ENCODE peak calls at places on chromosomes 12 and 14, in six cellular contexts. P is psoas muscle; K is stimulated activated CD4-positive, alpha-beta T cell treated with anti-CD3 and anti-CD28 coated beads, Interleukin-2, amount 100 ng/mL, for 24 hours; O is amygdala; X is stimulated activated naive CD4-positive, alpha-beta T cell; B is NCI-H446. T is an unnamed sample.

GRCh38 chr14:20332386-20332945 is 613 bp downstream of the CCNB1IP1 start:
- DNase-seq in K (no peak), X (no peak), B (no peak), O (no peak), P (no peak), T (no peak)

GRCh38 chr12:89016970-89017778 is 335.1 kb downstream of the DUSP6 start:
- DNase-seq in B (peak; percentile 81), O (peak; percentile 9), X (no peak), K (peak; percentile 32), P (peak; percentile 15), T (peak; percentile 78)

GRCh38 chr12:49796606-49797451 is 31.4 kb downstream of the NCKAP5L start:
- DNase-seq in X (no peak), P (no peak), B (no peak), O (no peak), K (no peak), T (no peak)

GRCh38 chr12:101695698-101696097 is 1.7 kb upstream of the CHPT1 start:
- DNase-seq in X (no peak), K (no peak), P (no peak), O (no peak), B (no peak), T (no peak)

GRCh38 chr12:50390284-50390683 is 6.1 kb downstream of the FAM186A start:
- DNase-seq in P (no peak), O (no peak), K (no peak), B (no peak), X (no peak), T (peak; percentile 90)

GRCh38 chr14:99064262-99064954 is 207.6 kb downstream of the BCL11B start:
- DNase-seq in O (no peak), B (no peak), K (no peak), X (no peak), P (no peak), T (no peak)

GRCh38 chr14:43361766-43362165 is 1145.3 kb downstream of the FSCB start:
- DNase-seq in X (no peak), P (no peak), B (no peak), K (no peak), O (no peak), T (no peak)

GRCh38 chr12:65649126-65649525 is 175.2 kb upstream of the HMGA2 start:
- DNase-seq in P (no peak), O (no peak), K (no peak), B (no peak), X (no peak), T (peak; percentile 95)

GRCh38 chr14:76968621-76969063 is 59.9 kb downstream of the IRF2BPL start:
- DNase-seq in P (no peak), O (no peak), X (no peak), B (no peak), K (no peak), T (no peak)

GRCh38 chr12:44287545-44287944 is 451.7 kb downstream of the TMEM117 start:
- DNase-seq in X (no peak), K (no peak), P (no peak), O (no peak), B (no peak), T (no peak)

GRCh38 chr12:89363084-89363483 is 10.8 kb upstream of the DUSP6 start:
- DNase-seq in X (no peak), P (no peak), B (no peak), K (no peak), O (no peak), T (no peak)

GRCh38 chr14:61700104-61700886 is 5.0 kb downstream of the HIF1A start:
- DNase-seq in P (no peak), O (no peak), X (no peak), B (no peak), K (no peak), T (no peak)

GRCh38 chr14:73170686-73171085 is 34.4 kb downstream of the PSEN1 start:
- DNase-seq in P (no peak), K (no peak), B (no peak), O (no peak), X (no peak), T (no peak)

GRCh38 chr14:76644875-76645518 is 116.3 kb upstream of the VASH1 start:
- DNase-seq in X (no peak), B (peak; percentile 79), K (no peak), P (no peak), O (peak; percentile 8), T (peak; percentile 15)

GRCh38 chr14:37452323-37452722 is 142.7 kb downstream of the FOXA1 start:
- DNase-seq in K (no peak), X (no peak), B (no peak), O (no peak), P (no peak), T (no peak)

GRCh38 chr12:96198970-96199369 is 4.8 kb downstream of the ELK3 start:
- DNase-seq in B (no peak), O (no peak), K (no peak), X (no peak), P (no peak), T (peak; percentile 81)

GRCh38 chr12:123078114-123078465 is 72.8 kb downstream of the PITPNM2 start:
- DNase-seq in K (no peak), P (no peak), X (no peak), O (peak; percentile 30), B (peak; percentile 77), T (no peak)

GRCh38 chr14:77318006-77318553 is 2.6 kb downstream of the POMT2 start:
- DNase-seq in P (no peak), B (no peak), X (no peak), O (peak; percentile 18), K (no peak), T (no peak)

GRCh38 chr14:101947577-101947903 is 16.8 kb upstream of the DYNC1H1 start:
- DNase-seq in O (no peak), P (no peak), X (peak; percentile 29), K (no peak), B (no peak), T (no peak)

GRCh38 chr12:103839103-103839502 is 1.9 kb downstream of the NT5DC3 start:
- DNase-seq in K (no peak), B (no peak), O (no peak), X (no peak), P (no peak), T (no peak)

GRCh38 chr12:95918194-95918993 is 24.0 kb downstream of the CCDC38 start:
- DNase-seq in O (peak; percentile 3), X (peak; percentile 20), K (peak; percentile 39), P (no peak), B (peak; percentile 70), T (peak; percentile 39)

GRCh38 chr14:100695423-100695738 is 31.3 kb upstream of the DLK1 start:
- DNase-seq in P (no peak), K (no peak), X (no peak), O (no peak), B (no peak), T (no peak)

GRCh38 chr12:101620762-101621133 is 26.0 kb downstream of the MYBPC1 start:
- DNase-seq in B (no peak), O (no peak), X (no peak), K (no peak), P (no peak), T (no peak)

GRCh38 chr12:102958830-102959176 is 1.3 kb downstream of the ASCL1 start:
- DNase-seq in O (no peak), K (no peak), P (no peak), B (no peak), X (no peak), T (no peak)

GRCh38 chr12:27480031-27480430 is 33.5 kb downstream of the SMCO2 start:
- DNase-seq in K (no peak), X (no peak), B (no peak), O (no peak), P (no peak), T (no peak)

GRCh38 chr12:26798013-26798412 is 35.0 kb downstream of the ITPR2 start:
- DNase-seq in O (no peak), X (no peak), K (no peak), P (no peak), B (no peak), T (peak; percentile 4)

GRCh38 chr12:59654061-59654460 is 58.2 kb downstream of the SLC16A7 start:
- DNase-seq in X (no peak), K (no peak), B (no peak), P (no peak), O (no peak), T (no peak)

GRCh38 chr14:66649515-66649914 is 141.6 kb downstream of the GPHN start:
- DNase-seq in O (no peak), K (no peak), P (no peak), B (no peak), X (no peak), T (no peak)

GRCh38 chr12:13628067-13628466 is 353.3 kb downstream of the GRIN2B start:
- DNase-seq in P (no peak), O (no peak), B (no peak), X (no peak), K (no peak), T (no peak)

GRCh38 chr14:68392393-68393085 is 400.3 kb downstream of the ZFP36L1 start:
- DNase-seq in B (no peak), K (no peak), O (peak; percentile 5), X (no peak), P (peak; percentile 48), T (no peak)

GRCh38 chr14:32939254-32940065 is 781 bp downstream of the NPAS3 start:
- DNase-seq in O (peak; percentile 75), P (peak; percentile 79), X (no peak), K (no peak), B (no peak), T (peak; percentile 65)

GRCh38 chr12:88574278-88574677 is 6.0 kb downstream of the KITLG start:
- DNase-seq in X (no peak), K (no peak), B (peak; percentile 26), O (no peak), P (no peak), T (no peak)

GRCh38 chr12:66776974-66777373 is 98.1 kb upstream of the GRIP1 start:
- DNase-seq in O (no peak), X (no peak), P (no peak), K (peak; percentile 29), B (no peak), T (no peak)

GRCh38 chr12:89085421-89085820 is 266.9 kb downstream of the DUSP6 start:
- DNase-seq in X (no peak), K (no peak), P (no peak), B (no peak), O (no peak), T (no peak)

GRCh38 chr12:25771062-25771461 is 187.4 kb upstream of the RASSF8 start:
- DNase-seq in X (no peak), P (no peak), O (no peak), K (no peak), B (no peak), T (no peak)

GRCh38 chr12:104769207-104769606 is 188.9 kb downstream of the SLC41A2 start:
- DNase-seq in K (no peak), B (no peak), P (no peak), O (no peak), X (no peak), T (no peak)

GRCh38 chr14:99036594-99037293 is 235.3 kb downstream of the BCL11B start:
- DNase-seq in X (no peak), B (no peak), O (no peak), K (no peak), P (peak; percentile 40), T (no peak)

GRCh38 chr12:65004270-65004669 is 116.8 kb downstream of the WIF1 start:
- DNase-seq in X (no peak), P (no peak), B (no peak), K (no peak), O (no peak), T (no peak)

T was measured in A172.